ENCODE peak calls at places on chromosomes 13 and 19, in eight cellular contexts. M is Peyer's patch, Q is ovary, A is uterus, F is fibroblast of lung, G is tibial artery, H is neural progenitor cell, U is mammary epithelial cell. E is an unnamed sample.

GRCh38 chr19:56091066-56091490 is 30.0 kb downstream of the ZNF787 start:
- DNase-seq in M (no peak), Q (no peak), A (no peak), F (peak; percentile 40), G (no peak), H (no peak), U (peak; percentile 90), E (peak; percentile 52)

GRCh38 chr13:110272651-110273050 is 34.3 kb downstream of the COL4A1 start:
- DNase-seq in M (no peak), Q (no peak), A (no peak), F (no peak), G (no peak), H (no peak), U (no peak), E (no peak)

GRCh38 chr19:8988204-8988603 is 22.0 kb downstream of the MUC16 start:
- DNase-seq in M (no peak), Q (no peak), A (no peak), F (no peak), G (no peak), H (peak; percentile 15), U (no peak), E (peak; percentile 42)

GRCh38 chr19:41341669-41342490 is 11.8 kb downstream of the TGFB1 start:
- DNase-seq in M (no peak), Q (no peak), A (no peak), F (no peak), G (no peak), H (no peak), U (no peak), E (no peak)

GRCh38 chr19:1767464-1767933 is 14.2 kb downstream of the ONECUT3 start:
- DNase-seq in M (peak; percentile 38), Q (peak; percentile 65), A (no peak), F (no peak), G (no peak), H (peak; percentile 67), U (no peak), E (peak; percentile 70)

GRCh38 chr19:54178581-54179261 is 5.8 kb upstream of the TMC4 start:
- DNase-seq in M (no peak), Q (no peak), A (no peak), F (no peak), G (no peak), H (peak; percentile 66), U (no peak), E (no peak)

GRCh38 chr13:111898956-111899713 is 167.8 kb upstream of the SOX1 start:
- DNase-seq in M (no peak), Q (no peak), A (no peak), F (no peak), G (no peak), H (no peak), U (no peak), E (no peak)

GRCh38 chr19:55050749-55051532 is 12.0 kb downstream of the RDH13 start:
- DNase-seq in M (no peak), Q (no peak), A (no peak), F (no peak), G (no peak), H (no peak), U (no peak), E (no peak)

GRCh38 chr19:55640043-55640576 is 692 bp upstream of the ZNF580 start:
- DNase-seq in M (peak; percentile 76), Q (peak; percentile 81), A (no peak), F (peak; percentile 76), G (peak; percentile 81), H (peak; percentile 50), U (peak; percentile 58), E (peak; percentile 85)

GRCh38 chr19:940591-941291 is 14.9 kb downstream of the ARID3A start:
- DNase-seq in M (peak; percentile 67), Q (peak; percentile 48), A (peak; percentile 47), F (peak; percentile 65), G (peak; percentile 87), H (no peak), U (peak; percentile 59), E (peak; percentile 70)

GRCh38 chr19:51627491-51628138 is 2.6 kb downstream of the SIGLEC5 start:
- DNase-seq in M (no peak), Q (no peak), A (no peak), F (no peak), G (no peak), H (no peak), U (no peak), E (no peak)
- H3K27me3 ChIP-seq in M (no peaks in the 10 kb centered on the region), Q (no peaks in the 10 kb centered on the region), A (no peaks in the 10 kb centered on the region), F (no peaks in the 10 kb centered on the region), G (peaks cover 16% of the 10 kb centered on the region), H (no peaks in the 10 kb centered on the region), U (peaks cover 2% of the 10 kb centered on the region), E (peaks cover 57% of the 10 kb centered on the region)

DNA sequence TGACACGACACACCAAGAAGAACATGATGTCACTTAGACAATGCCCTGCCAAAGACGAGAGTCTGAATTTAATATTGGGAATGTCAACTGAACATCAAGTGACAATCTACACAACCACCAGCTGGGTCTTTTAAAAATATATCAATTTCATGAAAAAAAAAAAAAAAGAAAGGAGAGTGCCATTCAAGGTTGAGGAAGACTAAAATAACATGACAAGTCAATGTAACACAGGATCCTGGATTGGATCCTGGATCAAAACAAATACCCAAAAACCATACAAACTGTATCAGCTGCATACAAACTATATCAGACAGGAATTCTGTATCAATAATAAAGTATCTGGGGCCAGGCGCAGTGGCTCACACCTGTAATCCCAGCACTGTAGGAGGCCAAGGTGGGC is 4.7 kb downstream of the ZNF329 start:
- DNase-seq in M (no peak), Q (no peak), A (no peak), F (no peak), G (no peak), H (no peak), U (no peak), E (no peak)
- H3K9me3 ChIP-seq in M (peaks cover 18% of the 10 kb centered on the region), Q (peaks cover 3% of the 10 kb centered on the region), A (no peaks in the 10 kb centered on the region), F (no peaks in the 10 kb centered on the region), G (peaks cover 69% of the 10 kb centered on the region), H (peaks cover 29% of the 10 kb centered on the region), U (peaks cover 26% of the 10 kb centered on the region), E (peaks cover 30% of the 10 kb centered on the region)

GRCh38 chr13:51107996-51108395 is 3.1 kb downstream of the C13orf42 start:
- DNase-seq in M (no peak), Q (no peak), A (no peak), F (no peak), G (no peak), H (no peak), U (no peak), E (no peak)

GRCh38 chr13:51101636-51102218 is 9.3 kb downstream of the C13orf42 start:
- DNase-seq in M (no peak), Q (no peak), A (no peak), F (no peak), G (no peak), H (no peak), U (no peak), E (no peak)

DNA sequence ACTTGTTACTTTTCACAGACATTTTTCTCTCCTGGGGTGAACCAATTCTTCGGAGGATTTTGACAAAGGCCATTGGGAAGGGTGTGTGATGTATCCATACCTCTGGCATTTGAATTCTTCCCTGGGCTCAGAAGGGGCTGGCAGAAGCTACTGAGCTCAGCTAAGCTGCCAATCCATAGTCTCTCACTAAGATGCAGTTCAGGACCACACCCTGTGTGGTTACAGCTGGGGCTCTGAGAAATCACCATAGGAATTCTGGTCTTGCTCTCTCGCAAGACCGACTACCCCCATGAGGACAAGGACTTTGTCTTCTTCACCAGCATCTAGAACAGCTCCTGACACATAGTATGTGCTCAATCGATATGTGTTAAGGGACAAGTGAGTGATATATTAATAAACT is 6.0 kb downstream of the C13orf42 start:
- DNase-seq in M (no peak), Q (no peak), A (no peak), F (no peak), G (no peak), H (no peak), U (no peak), E (no peak)
- H3K4me1 ChIP-seq in M (no peaks in the 10 kb centered on the region), Q (no peaks in the 10 kb centered on the region), A (no peaks in the 10 kb centered on the region), F (no peaks in the 10 kb centered on the region), G (no peaks in the 10 kb centered on the region), H (no peaks in the 10 kb centered on the region), U (no peaks in the 10 kb centered on the region), E (no peaks in the 10 kb centered on the region)

GRCh38 chr13:66219493-66219892 is 1010.6 kb downstream of the PCDH9 start:
- DNase-seq in M (no peak), Q (no peak), A (no peak), F (no peak), G (no peak), H (peak; percentile 76), U (no peak), E (no peak)

GRCh38 chr13:66222127-66222526 is 1008.0 kb downstream of the PCDH9 start:
- DNase-seq in M (no peak), Q (no peak), A (no peak), F (no peak), G (no peak), H (no peak), U (no peak), E (no peak)

GRCh38 chr13:66224644-66225043 is 1005.5 kb downstream of the PCDH9 start:
- DNase-seq in M (no peak), Q (no peak), A (no peak), F (no peak), G (no peak), H (peak; percentile 72), U (no peak), E (no peak)

GRCh38 chr13:66225071-66225470 is 1005.1 kb downstream of the PCDH9 start:
- DNase-seq in M (no peak), Q (no peak), A (no peak), F (no peak), G (no peak), H (peak; percentile 57), U (no peak), E (no peak)

GRCh38 chr13:66222926-66223325 is 1007.2 kb downstream of the PCDH9 start:
- DNase-seq in M (no peak), Q (no peak), A (no peak), F (no peak), G (no peak), H (no peak), U (no peak), E (no peak)
- H3K27me3 ChIP-seq in M (no peaks in the 10 kb centered on the region), Q (no peaks in the 10 kb centered on the region), A (no peaks in the 10 kb centered on the region), F (no peaks in the 10 kb centered on the region), G (no peaks in the 10 kb centered on the region), H (peaks cover 74% of the 10 kb centered on the region), U (no peaks in the 10 kb centered on the region), E (no peaks in the 10 kb centered on the region)